ENCODE peak calls at places on chromosomes 16 and 17, in four cellular contexts. S is esophagus muscularis mucosa, J is uterus, A is Peyer's patch. Y is an unnamed sample. For H3K27me3, the result is how much of the 10 kb centered on the place peaks cover.

GRCh38 chr17:64492481-64493109 is 4.3 kb downstream of the POLG2 start:
- DNase-seq in S (no peak), J (no peak), A (no peak), Y (no peak)

GRCh38 chr17:7380855-7381683 is at the start of gene TNK1:
- DNase-seq in S (no peak), J (peak), A (peak), Y (no peak)

GRCh38 chr16:49701867-49702494 is 153.9 kb downstream of the ZNF423 start:
- DNase-seq in S (no peak), J (peak), A (peak), Y (no peak)

GRCh38 chr16:63976345-63976744 is 1145.5 kb downstream of the CDH11 start:
- DNase-seq in S (no peak), J (no peak), A (no peak), Y (no peak)

GRCh38 chr16:73966851-73967250 is 329.8 kb upstream of the PSMD7 start:
- DNase-seq in S (no peak), J (no peak), A (no peak), Y (no peak)

GRCh38 chr16:57728336-57729181 is 7.0 kb upstream of the KATNB1 start:
- DNase-seq in S (no peak), J (no peak), A (no peak), Y (no peak)

GRCh38 chr17:17170346-17170976 is 35.7 kb downstream of the PLD6 start:
- DNase-seq in S (no peak), J (no peak), A (no peak), Y (no peak)

GRCh38 chr16:71360378-71360777 is 1.9 kb downstream of the CALB2 start:
- DNase-seq in S (no peak), J (no peak), A (no peak), Y (no peak)

GRCh38 chr17:57545836-57546305 is 199.2 kb downstream of the CCDC182 start:
- DNase-seq in S (no peak), J (no peak), A (no peak), Y (no peak)

GRCh38 chr16:2015117-2015946 is 4.3 kb upstream of the NPW start:
- DNase-seq in S (no peak), J (no peak), A (peak), Y (no peak)

GRCh38 chr16:15653227-15653626 is 3.2 kb downstream of the NDE1 start:
- DNase-seq in S (no peak), J (no peak), A (peak), Y (no peak)

GRCh38 chr16:24753437-24753836 is 24.0 kb downstream of the TNRC6A start:
- DNase-seq in S (no peak), J (no peak), A (no peak), Y (no peak)

GRCh38 chr16:13795131-13795530 is 124.8 kb upstream of the ERCC4 start:
- DNase-seq in S (no peak), J (no peak), A (no peak), Y (no peak)

GRCh38 chr16:73420244-73421040 is 372.5 kb upstream of the ZFHX3 start:
- DNase-seq in S (no peak), J (no peak), A (no peak), Y (no peak)

GRCh38 chr17:61575983-61576382 is 15.0 kb downstream of the NACA2 start:
- DNase-seq in S (no peak), J (no peak), A (no peak), Y (no peak)

GRCh38 chr16:11796227-11797165 is 562 bp downstream of the ZC3H7A start:
- DNase-seq in S (peak), J (peak), A (peak), Y (no peak)

GRCh38 chr17:62996221-62996620 is 30.2 kb downstream of the TANC2 start:
- DNase-seq in S (no peak), J (no peak), A (no peak), Y (no peak)

GRCh38 chr16:66528294-66528693 is 21.6 kb downstream of the TK2 start:
- DNase-seq in S (no peak), J (no peak), A (peak), Y (no peak)

GRCh38 chr16:15611610-15612009 is 31.3 kb downstream of the MARF1 start:
- DNase-seq in S (no peak), J (no peak), A (no peak), Y (no peak)

GRCh38 chr17:32936894-32937500 is 9.0 kb downstream of the TMEM98 start:
- DNase-seq in S (no peak), J (peak), A (peak), Y (no peak)

GRCh38 chr17:76476736-76477135 is 9.3 kb downstream of the AANAT start:
- DNase-seq in S (no peak), J (no peak), A (no peak), Y (no peak)

GRCh38 chr16:81524382-81524781 is 79.8 kb downstream of the CMIP start:
- DNase-seq in S (no peak), J (no peak), A (no peak), Y (no peak)

GRCh38 chr17:9072626-9073339 is 51.5 kb downstream of the NTN1 start:
- DNase-seq in S (no peak), J (peak), A (peak), Y (no peak)

GRCh38 chr17:75808905-75809621 is 24.5 kb downstream of the UNK start:
- DNase-seq in S (no peak), J (peak), A (no peak), Y (no peak)

GRCh38 chr16:85173981-85174751 is 61.9 kb upstream of the CIBAR2 start:
- DNase-seq in S (no peak), J (no peak), A (no peak), Y (no peak)

GRCh38 chr16:67100569-67101300 is 9.0 kb upstream of the PHAF1 start:
- DNase-seq in S (no peak), J (no peak), A (no peak), Y (no peak)

GRCh38 chr16:62940573-62940972 is 904.3 kb upstream of the CDH8 start:
- DNase-seq in S (no peak), J (no peak), A (no peak), Y (no peak)

GRCh38 chr16:3748307-3748706 is 31.0 kb upstream of the TRAP1 start:
- DNase-seq in S (no peak), J (no peak), A (peak), Y (no peak)

GRCh38 chr16:30470632-30471007 is 1.9 kb upstream of the ITGAL start:
- DNase-seq in S (no peak), J (no peak), A (no peak), Y (no peak)
- H3K27ac ChIP-seq in S (no peak), J (no peak), A (peak), Y (no peak)

GRCh38 chr17:34622862-34623261 is 43.5 kb downstream of the TMEM132E start:
- DNase-seq in S (no peak), J (no peak), A (no peak), Y (no peak)
- H3K27me3 ChIP-seq in S (half or more), J (under half), A (under half), Y (under half)

GRCh38 chr17:28367641-28368305 is 2.3 kb downstream of the VTN start:
- DNase-seq in S (no peak), J (no peak), A (no peak), Y (no peak)

GRCh38 chr17:28366605-28367004 is 1.6 kb upstream of the SEBOX start:
- DNase-seq in S (no peak), J (no peak), A (no peak), Y (no peak)

GRCh38 chr17:28368915-28369683 is 1.0 kb downstream of the VTN start:
- DNase-seq in S (no peak), J (no peak), A (no peak), Y (no peak)

GRCh38 chr17:28369684-28370034 is 448 bp downstream of the VTN start:
- DNase-seq in S (no peak), J (no peak), A (no peak), Y (no peak)

DNA sequence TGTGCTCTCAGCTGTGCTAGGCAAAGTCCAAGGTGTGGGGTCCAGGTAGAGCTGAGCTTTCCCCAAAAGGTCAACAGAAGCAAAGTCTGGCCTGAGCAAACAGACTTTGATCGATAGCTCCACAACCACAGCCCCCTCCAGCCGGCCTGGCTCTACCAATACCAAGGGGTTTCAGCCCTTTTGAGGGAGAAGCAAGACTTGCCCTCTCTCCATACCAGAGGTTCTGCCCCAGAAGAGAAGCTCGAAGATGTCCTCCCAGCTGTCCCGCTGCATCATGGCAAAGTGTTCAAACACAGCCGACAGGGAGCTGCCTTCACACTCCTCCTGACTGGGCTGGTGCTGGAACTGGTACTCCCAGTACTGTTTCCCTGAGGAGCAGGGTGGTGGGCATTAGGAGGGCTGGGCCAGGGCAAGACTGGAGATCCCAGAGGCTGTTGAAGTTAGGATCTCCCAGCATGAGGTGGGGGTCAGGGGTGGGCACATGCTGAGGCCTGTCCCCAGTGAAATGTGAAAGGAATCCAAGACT is 1.7 kb downstream of the VTN start:
- DNase-seq in S (no peak), J (no peak), A (no peak), Y (no peak)
- TF ChIP-seq POLR2A in S (no peak), J (no peak), A (no peak), Y (no peak)

GRCh38 chr17:82416771-82417170 is 1.4 kb upstream of the HEXD start:
- DNase-seq in S (no peak), J (no peak), A (no peak), Y (no peak)
- H3K27ac ChIP-seq in S (no peak), J (no peak), A (no peak), Y (no peak)

GRCh38 chr17:36731091-36731490 is 129.7 kb downstream of the MRM1 start:
- DNase-seq in S (no peak), J (no peak), A (no peak), Y (no peak)

GRCh38 chr17:36728030-36728991 is 126.9 kb downstream of the MRM1 start:
- DNase-seq in S (no peak), J (no peak), A (no peak), Y (no peak)

GRCh38 chr17:36726199-36726598 is 124.8 kb downstream of the MRM1 start:
- DNase-seq in S (no peak), J (no peak), A (no peak), Y (no peak)

GRCh38 chr17:36730095-36730808 is 128.9 kb downstream of the MRM1 start:
- DNase-seq in S (no peak), J (no peak), A (no peak), Y (no peak)

DNA sequence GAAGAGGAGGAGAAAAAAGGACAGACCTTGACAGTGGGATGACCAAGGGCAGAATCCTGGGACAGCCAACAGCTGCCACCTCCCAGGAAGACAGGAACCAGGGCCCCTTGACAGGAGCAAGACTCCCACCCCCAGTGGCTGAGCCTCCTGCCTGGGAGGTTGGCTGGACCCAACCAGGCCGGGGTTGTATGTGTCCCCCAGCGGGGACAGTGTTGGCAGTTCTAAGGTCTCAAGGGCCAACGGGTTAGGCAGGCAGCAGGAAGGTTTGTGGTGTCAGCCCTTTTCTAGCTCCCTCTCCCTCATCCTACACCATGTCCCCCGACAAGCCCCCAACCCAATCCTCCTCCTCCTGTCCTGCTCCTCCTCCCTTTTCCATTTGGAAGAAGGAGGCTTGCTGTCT is 126.2 kb downstream of the MRM1 start:
- DNase-seq in S (no peak), J (no peak), A (no peak), Y (no peak)
- H3K27me3 ChIP-seq in S (half or more), J (under half), A (under half), Y (half or more)

GRCh38 chr17:79730769-79731483 is at the start of gene ENPP7:
- DNase-seq in S (no peak), J (no peak), A (peak), Y (no peak)
- TF ChIP-seq POLR2A in S (no peak), J (no peak), A (no peak), Y (no peak)

GRCh38 chr17:59342681-59343127 is 11.2 kb downstream of the YPEL2 start:
- DNase-seq in S (no peak), J (no peak), A (no peak), Y (no peak)
- H3K27ac ChIP-seq in S (no peak), J (no peak), A (no peak), Y (no peak)

DNA sequence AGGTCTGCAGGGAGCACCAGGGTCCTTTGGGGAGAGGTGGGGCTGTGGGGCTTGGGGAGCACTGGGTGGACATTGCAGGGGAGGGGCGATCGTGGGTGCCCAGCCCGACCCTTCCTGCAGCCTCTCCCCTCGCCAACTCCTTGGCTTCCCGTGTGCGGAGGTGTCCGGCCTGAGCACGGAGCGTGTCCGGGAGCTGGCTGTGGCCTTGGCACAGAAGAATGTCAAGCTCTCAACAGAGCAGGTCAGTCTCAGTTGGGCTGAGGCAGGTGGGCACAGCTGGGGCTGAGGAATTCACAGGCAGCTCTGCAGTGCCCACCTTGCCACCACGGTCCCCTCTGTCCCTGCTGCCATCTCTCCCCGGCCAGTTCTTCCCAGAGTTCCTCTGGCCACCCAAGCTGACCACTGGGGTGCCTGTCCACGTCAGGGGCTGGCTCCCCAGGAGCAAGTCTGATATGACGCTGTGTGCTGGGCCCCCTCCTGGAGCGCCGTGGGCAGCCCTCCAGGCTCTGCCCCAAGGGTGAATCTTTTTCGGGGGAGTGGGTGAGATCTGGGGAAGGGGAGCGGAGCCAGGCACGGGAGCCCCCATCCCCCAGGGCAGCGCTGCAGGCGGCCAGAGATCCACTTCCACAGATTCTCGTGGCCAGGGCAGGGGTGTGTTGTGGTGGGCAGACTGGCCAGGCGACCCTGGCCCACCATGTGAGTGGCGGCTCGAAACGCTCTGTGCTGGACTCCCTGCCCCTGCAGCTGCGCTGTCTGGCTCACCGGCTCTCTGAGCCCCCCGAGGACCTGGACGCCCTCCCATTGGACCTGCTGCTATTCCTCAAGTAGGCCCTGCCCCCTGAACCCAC is 3.6 kb downstream of the MSLN start:
- DNase-seq in S (no peak), J (no peak), A (no peak), Y (no peak)
- H3K27me3 ChIP-seq in S (half or more), J (under half), A (under half), Y (under half)

GRCh38 chr16:23448392-23448791 is 4.6 kb downstream of the COG7 start:
- DNase-seq in S (no peak), J (no peak), A (no peak), Y (no peak)

GRCh38 chr16:23452221-23452571 is 793 bp downstream of the COG7 start:
- DNase-seq in S (no peak), J (no peak), A (no peak), Y (no peak)

GRCh38 chr16:23453338-23454052 is 506 bp upstream of the COG7 start:
- DNase-seq in S (no peak), J (no peak), A (no peak), Y (no peak)

GRCh38 chr16:23452572-23453337 is at the start of gene COG7:
- DNase-seq in S (peak), J (peak), A (peak), Y (peak)
- TF ChIP-seq POLR2A in S (no peak), J (peak), A (no peak), Y (no peak)

Y was measured in esophagus squamous epithelium.